ENCODE peak calls at places on chromosomes 6 and 20, in five cellular contexts. C, I, S, V and J are unnamed samples.
A peak's percentile ranks its signal among the peaks of the same experiment; 100 is the strongest.

GRCh38 chr6:56475736-56476457 is 166.8 kb downstream of the DST start:
- DNase-seq in I (no peak), V (no peak), S (peak; percentile 7), C (peak; percentile 33), J (no peak)

GRCh38 chr6:98977606-98978292 is 30.0 kb upstream of the FBXL4 start:
- DNase-seq in V (no peak), C (no peak), I (no peak), S (no peak), J (no peak)

GRCh38 chr20:40741507-40742106 is 52.6 kb upstream of the MAFB start:
- DNase-seq in C (no peak), S (peak; percentile 57), I (peak; percentile 40), V (no peak), J (peak; percentile 34)

GRCh38 chr6:116866281-116866871 is 10.7 kb upstream of the RFX6 start:
- DNase-seq in V (peak; percentile 5), S (no peak), I (no peak), C (no peak), J (no peak)

GRCh38 chr6:28269492-28269891 is 2.5 kb downstream of the ZSCAN26 start:
- DNase-seq in S (no peak), I (peak; percentile 32), C (no peak), V (no peak), J (no peak)

GRCh38 chr6:151807513-151808330 is at the start of gene ESR1:
- DNase-seq in C (peak; percentile 33), S (no peak), V (no peak), I (no peak), J (peak; percentile 29)

GRCh38 chr20:51259455-51259854 is 236.5 kb upstream of the KCNG1 start:
- DNase-seq in S (no peak), V (no peak), I (no peak), C (no peak), J (no peak)

GRCh38 chr6:17585766-17586502 is 14.2 kb upstream of the FAM8A1 start:
- DNase-seq in V (no peak), C (no peak), I (peak; percentile 36), S (peak; percentile 59), J (no peak)

GRCh38 chr6:112903361-112903760 is 556.2 kb downstream of the RFPL4B start:
- DNase-seq in S (no peak), I (no peak), V (no peak), C (no peak), J (no peak)

GRCh38 chr6:112911949-112912348 is 564.8 kb downstream of the RFPL4B start:
- DNase-seq in V (no peak), S (no peak), C (no peak), I (no peak), J (no peak)

GRCh38 chr6:112910256-112910655 is 563.1 kb downstream of the RFPL4B start:
- DNase-seq in S (no peak), I (no peak), C (no peak), V (no peak), J (no peak)

GRCh38 chr6:112909781-112910180 is 562.7 kb downstream of the RFPL4B start:
- DNase-seq in I (no peak), V (no peak), S (no peak), C (no peak), J (no peak)

DNA sequence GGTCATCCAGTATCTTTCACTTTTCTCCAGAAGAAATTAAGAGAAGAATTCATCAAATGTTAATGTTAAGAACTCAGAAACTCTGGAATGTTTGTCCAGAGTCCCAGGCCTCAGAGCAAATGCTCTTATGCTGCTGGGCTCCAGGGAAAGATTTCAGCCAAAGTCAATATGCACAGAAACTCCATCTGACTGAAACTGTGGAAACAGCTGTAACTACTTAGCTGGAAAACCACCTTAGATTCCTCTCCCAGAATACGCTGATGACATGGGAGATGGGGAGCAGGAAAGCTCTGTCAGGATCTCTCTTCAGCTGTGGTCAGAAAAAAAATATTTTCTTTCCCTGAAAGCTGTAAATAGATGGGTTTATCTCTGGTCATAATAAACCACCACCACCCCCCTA is 559.6 kb downstream of the RFPL4B start:
- DNase-seq in S (peak; percentile 4), C (peak; percentile 7), V (no peak), I (no peak), J (no peak)
- TF ChIP-seq GABPA in S (no peak), C (no peak), V (no peak), I (no peak), J (no peak)

DNA sequence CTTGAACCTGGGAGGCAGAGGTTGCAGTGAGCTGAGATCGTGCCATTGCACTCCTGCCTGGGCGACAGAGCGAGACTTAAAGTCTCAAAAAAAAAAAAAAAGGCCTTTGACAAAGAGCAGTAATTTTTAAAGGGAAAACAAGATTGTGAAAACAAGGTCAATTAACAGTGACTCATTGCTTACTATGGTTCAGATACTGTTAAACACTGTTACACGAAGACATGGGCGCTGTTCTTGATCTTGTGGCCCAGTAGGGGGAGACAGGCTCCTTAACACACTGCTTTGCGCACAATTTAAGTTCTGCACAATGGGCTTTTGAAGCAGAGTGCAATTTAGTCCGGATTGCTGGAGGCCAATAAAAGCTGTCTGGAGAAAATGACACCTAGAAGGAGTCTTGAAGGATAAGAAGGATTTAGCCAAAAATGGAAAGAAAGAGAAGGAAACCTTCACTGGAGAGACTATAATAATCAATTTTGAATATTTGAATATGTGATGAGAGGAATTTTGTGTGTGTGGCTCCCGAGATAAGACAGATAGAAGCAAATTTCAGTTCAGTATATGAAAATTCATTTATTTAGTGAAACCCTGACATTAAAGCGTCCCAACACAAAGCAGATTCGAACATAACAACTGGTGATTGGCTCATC is 6.0 kb upstream of the LATS1 start:
- DNase-seq in C (peak; percentile 53), V (no peak), S (peak; percentile 77), I (peak; percentile 76), J (no peak)
- TF ChIP-seq SIN3A in C (no peak), V (no peak), S (no peak), I (no peak), J (no peak)

DNA sequence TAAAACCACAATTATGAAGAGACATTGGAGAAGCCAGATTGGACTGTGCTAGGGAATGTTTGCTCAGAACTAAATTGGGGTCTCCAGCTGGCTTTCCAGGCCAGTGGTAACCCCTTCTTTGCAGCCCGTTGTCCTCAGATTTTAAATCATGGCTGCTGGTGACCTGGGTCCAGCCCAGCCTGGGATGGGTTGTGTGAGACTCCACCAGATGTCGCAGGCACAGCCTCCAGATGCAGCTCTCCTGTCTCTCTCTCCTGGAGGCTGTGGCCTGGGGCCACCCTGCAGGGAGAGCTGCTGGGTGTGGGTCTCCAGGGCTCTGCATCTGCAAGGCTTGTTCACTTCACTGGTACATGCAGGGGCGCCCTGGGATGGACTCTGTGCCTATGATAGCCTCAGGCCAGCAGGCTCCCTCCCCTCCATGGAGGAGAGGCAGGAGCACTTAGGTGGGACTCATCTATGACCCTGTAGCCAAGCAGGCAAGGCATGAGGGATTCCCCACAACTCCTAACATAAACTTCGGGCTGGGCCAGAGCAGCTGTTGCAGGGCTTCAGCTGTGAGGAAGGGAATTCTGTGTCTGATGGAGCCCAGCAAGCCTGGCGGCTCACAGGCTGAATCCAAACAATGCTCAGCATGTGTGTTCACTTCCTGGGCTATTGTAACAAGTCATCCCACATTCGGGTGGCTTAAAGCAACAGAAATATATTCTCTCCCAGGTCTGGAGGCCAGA is 94.8 kb upstream of the NXT1 start:
- DNase-seq in V (no peak), I (no peak), C (no peak), S (no peak), J (no peak)
- TF ChIP-seq GABPA in V (no peak), I (no peak), C (no peak), S (no peak), J (no peak)

DNA sequence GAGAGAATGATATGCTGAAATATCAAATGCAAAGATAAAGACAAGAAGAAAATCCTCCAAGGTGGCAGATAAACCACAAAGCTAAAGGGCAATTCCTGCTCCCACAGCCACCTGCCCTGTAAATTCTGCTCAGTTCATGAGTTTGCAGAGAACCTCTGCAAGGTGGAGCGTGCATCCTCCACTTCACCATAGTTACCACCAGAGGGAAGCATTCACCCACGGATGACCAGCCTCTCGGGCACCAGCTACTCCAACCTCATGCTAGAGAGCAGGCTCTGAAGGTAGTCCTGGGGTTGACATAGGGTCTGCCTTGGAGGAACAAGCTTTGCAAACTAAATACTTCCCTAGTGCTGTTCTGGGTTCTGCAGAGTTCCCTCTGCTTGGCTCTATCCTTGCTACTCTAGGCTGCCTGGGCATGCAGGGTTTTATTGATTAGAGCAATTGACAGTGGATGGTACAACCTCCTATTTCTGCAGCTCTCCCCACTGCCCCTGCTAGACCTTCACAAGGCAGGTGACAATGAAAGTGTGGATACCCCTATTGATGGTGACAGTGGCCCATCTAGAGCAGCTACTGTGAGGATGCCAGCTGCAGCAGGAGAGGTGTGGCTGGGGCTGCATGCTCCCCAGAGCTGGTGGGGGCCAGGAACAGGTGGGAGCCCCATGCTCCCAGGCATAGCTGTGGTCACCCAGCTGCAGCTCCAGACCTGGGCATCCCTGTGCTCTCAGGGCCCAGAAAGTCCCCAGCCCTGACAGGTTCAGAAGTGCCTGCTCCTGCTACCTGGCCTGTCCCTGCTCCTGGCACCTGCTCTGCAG is 51.1 kb downstream of the GGTLC1 start:
- DNase-seq in I (peak; percentile 35), V (peak; percentile 3), C (peak; percentile 55), S (peak; percentile 52), J (peak; percentile 66)
- TF ChIP-seq SIN3A in I (no peak), V (no peak), C (no peak), S (no peak), J (no peak)

DNA sequence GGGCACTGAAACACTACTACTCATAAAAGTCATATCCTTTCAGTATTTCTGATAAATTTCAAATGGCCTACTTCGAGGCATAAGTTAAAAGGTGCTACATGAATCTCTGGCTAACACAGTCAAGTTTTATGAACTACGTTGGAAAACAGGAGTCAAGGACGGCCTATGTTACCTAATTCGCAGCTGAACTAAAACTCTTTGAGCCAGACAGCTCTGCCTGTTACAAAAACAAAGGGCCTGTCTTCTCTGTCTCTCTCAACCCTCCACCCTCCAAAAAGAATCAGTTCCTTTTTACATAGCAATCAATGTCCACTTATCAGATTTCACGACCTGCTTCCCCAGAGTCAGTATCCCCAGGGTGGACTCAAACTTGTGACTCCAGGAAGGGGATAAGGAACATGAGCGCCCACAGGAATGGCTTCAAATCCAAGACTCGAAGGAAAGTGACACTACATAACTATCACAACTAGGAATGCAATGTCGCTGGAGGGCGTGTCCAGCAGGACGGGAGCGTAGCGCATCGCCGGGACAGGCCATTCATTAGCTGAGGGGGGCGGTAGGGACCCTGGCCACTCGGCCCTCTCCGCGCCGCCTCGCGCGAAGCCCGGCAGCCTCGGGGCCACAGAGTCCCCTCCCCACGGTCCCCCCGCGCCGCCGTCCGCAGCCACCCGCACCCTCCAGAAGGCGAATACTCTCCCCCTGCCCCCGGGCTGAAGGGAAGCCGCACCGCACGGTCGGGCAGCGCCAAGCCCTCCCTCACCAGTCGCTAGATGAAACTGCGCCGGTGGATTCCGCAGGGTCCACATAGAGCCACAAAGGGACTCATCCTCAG is 526 bp downstream of the IBTK start:
- DNase-seq in V (no peak), S (peak; percentile 83), C (peak; percentile 81), I (peak; percentile 64), J (no peak)
- TF ChIP-seq GABPA in V (no peak), S (no peak), C (no peak), I (no peak), J (no peak)

GRCh38 chr20:5109276-5109675 is 10.5 kb downstream of the PCNA start:
- DNase-seq in I (no peak), V (no peak), S (no peak), C (no peak), J (no peak)
- TF ChIP-seq SIN3A in I (no peak), V (no peak), S (no peak), C (no peak), J (no peak)

GRCh38 chr6:55175078-55175777 is 913 bp downstream of the HCRTR2 start:
- DNase-seq in I (no peak), V (no peak), C (no peak), S (no peak), J (peak; percentile 45)
- TF ChIP-seq GABPA in I (no peak), V (no peak), C (no peak), S (no peak), J (no peak)

GRCh38 chr6:156710479-156710878 is 66.7 kb upstream of the ARID1B start:
- DNase-seq in V (no peak), C (no peak), I (no peak), S (no peak), J (no peak)
- TF ChIP-seq SIN3A in V (no peak), C (no peak), I (no peak), S (no peak), J (no peak)